ENCODE peak calls at places on chromosomes 5 and 9, in five cellular contexts. J is PC-3, U is substantia nigra, H is pancreas, B is ovary. R is an unnamed sample.

GRCh38 chr5:149215478-149216042 is 56.1 kb upstream of the AFAP1L1 start:
- DNase-seq in U (no peak), H (no peak), J (peak), B (no peak), R (no peak)

GRCh38 chr9:115913666-115914065 is 239.9 kb upstream of the PAPPA start:
- DNase-seq in H (no peak), U (no peak), J (no peak), B (no peak), R (no peak)

GRCh38 chr5:76473676-76474075 is 70.6 kb downstream of the IQGAP2 start:
- DNase-seq in J (no peak), B (no peak), U (no peak), H (no peak), R (no peak)

GRCh38 chr5:21802869-21803490 is 1050.2 kb downstream of the CDH12 start:
- DNase-seq in J (peak), H (no peak), B (no peak), U (no peak), R (no peak)

GRCh38 chr5:145510324-145510723 is 324.8 kb downstream of the PRELID2 start:
- DNase-seq in H (peak), J (no peak), B (peak), U (no peak), R (no peak)

GRCh38 chr5:105563842-105564241 is 2001.3 kb upstream of the NUDT12 start:
- DNase-seq in H (no peak), J (no peak), B (no peak), U (no peak), R (no peak)

GRCh38 chr9:112777914-112778313 is 27.4 kb downstream of the SNX30 start:
- DNase-seq in H (no peak), U (no peak), B (no peak), J (peak), R (no peak)

GRCh38 chr9:37503736-37504135 is 18.0 kb downstream of the POLR1E start:
- DNase-seq in H (no peak), J (peak), B (no peak), U (no peak), R (no peak)

GRCh38 chr9:38020251-38021076 is 48.6 kb downstream of the SHB start:
- DNase-seq in U (no peak), H (no peak), J (no peak), B (no peak), R (no peak)

GRCh38 chr5:139799359-139799758 is 3.8 kb downstream of the PSD2 start:
- DNase-seq in J (no peak), B (no peak), H (no peak), U (no peak), R (no peak)

GRCh38 chr5:148457183-148457620 is 73.4 kb downstream of the FBXO38 start:
- DNase-seq in U (no peak), J (peak), B (no peak), H (no peak), R (no peak)

GRCh38 chr9:92634712-92635605 is 35.0 kb downstream of the IPPK start:
- DNase-seq in H (peak), B (peak), J (peak), U (peak), R (no peak)
- H3K27ac ChIP-seq in H (no peak), B (peak), J (no peak), U (no peak), R (no peak)

DNA sequence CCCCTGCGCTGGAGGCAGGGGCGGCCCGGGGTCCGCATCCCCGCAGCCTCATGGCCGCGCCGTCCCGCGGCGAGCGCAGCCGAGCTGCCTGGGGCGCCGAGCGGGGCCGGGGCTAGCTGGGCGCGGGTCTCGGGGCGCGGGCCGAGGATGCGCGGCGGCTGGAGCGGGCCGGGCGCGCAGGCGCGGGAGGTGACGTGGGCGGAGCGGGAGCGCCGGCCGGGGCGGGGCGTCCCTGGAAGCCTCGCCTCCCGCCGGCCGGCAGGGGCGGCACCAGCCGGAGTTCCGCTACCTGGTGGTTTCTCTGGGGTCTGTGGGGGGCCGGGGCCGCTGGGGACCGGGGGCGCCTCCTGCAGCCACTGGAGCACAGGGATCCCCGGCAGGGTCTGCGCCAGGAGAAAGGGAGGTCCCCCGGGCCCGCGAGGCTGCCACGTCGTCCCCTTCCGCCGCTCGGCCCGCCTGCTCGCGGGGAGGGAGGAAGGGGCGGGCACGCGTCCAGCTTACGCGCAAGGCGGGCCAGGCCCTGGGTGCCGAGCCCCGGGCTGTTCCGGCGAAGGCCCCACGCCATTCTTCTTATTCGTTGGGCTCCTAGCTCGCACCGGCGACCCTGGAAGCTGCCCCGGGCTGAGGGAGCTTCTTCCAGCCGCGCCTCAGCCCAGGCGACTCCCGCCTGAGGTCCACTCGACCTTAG is at the start of gene LPCAT1:
- DNase-seq in U (peak), H (peak), B (peak), J (peak), R (peak)
- H3K27ac ChIP-seq in U (peak), H (peak), B (peak), J (peak), R (peak)

GRCh38 chr9:23747088-23747748 is 78.8 kb downstream of the ELAVL2 start:
- DNase-seq in J (peak), U (no peak), H (no peak), B (no peak), R (no peak)

GRCh38 chr9:23750808-23751207 is 75.2 kb downstream of the ELAVL2 start:
- DNase-seq in H (no peak), B (no peak), U (no peak), J (no peak), R (no peak)

GRCh38 chr9:23741304-23741800 is 84.7 kb downstream of the ELAVL2 start:
- DNase-seq in U (no peak), H (no peak), J (no peak), B (no peak), R (no peak)

GRCh38 chr9:23743041-23743440 is 83.0 kb downstream of the ELAVL2 start:
- DNase-seq in B (no peak), U (no peak), J (no peak), H (no peak), R (no peak)

GRCh38 chr9:23746317-23746716 is 79.7 kb downstream of the ELAVL2 start:
- DNase-seq in B (no peak), J (peak), U (no peak), H (no peak), R (no peak)
- H3K27ac ChIP-seq in B (no peak), J (peak), U (no peak), H (no peak), R (no peak)

DNA sequence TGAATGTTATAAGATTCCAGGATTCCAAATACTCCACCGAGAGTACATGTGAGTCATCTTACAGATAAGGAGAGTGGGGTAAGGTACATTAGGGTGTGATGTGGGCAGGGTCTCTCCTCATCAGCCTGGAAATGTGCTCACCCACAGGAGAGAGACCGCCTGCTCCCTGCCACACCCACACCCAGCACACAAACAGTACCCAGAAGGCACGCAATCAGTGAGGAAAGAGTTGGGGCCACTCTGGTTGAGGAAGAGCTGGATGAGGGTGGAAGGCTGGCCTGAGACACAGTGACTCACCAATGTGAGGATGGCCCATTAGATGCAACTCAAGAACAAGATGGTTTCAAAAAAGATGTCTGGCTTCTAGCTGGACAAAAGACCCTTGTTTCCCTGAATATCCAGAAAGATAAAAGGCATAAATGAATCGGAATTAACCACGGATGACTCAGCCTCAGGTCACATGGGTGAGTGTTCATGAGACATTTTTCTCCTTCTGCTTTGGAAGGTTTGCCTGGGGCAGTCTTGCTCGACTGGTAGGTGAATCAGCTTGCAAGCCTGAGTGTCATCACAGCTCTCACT is 51.1 kb upstream of the LHFPL2 start:
- DNase-seq in U (no peak), B (no peak), J (peak), H (no peak), R (peak)
- H3K27ac ChIP-seq in U (no peak), B (no peak), J (peak), H (no peak), R (peak)

DNA sequence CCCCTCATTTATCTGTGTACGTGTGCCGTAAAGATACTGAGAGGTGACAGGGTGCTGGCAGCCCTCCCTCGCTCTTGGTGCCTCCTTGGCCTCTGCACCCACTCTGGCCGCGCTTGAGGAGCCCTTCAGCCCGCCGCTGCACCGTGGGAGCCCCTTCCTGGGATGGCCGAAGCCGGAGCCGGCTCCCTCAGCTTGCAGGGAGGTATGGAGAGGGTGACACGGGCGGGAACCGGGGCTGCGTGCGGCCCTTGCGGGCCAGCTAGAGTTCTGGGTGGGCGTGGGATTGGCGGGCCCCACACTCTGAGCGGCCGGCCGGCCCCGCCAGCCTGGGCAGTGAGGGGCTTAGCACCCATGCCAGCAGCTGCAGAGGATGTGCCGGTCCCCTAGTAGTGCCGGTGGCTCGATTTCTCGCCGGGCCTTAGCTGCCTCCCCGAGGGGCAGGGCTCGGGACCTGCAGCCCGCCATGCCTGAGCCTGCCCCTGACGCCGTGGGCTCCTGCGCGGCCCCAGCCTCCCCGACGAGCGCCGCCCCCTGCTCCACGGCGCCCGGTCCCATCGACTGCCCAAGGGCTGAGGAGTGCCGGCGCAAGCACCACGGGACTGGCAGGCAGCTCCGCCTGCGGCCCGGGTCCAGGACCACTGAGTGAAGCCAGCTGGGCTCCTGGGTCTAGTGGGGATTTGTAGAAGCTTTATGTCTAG is 21.6 kb downstream of the NKX2-5 start:
- DNase-seq in H (no peak), U (no peak), B (no peak), J (no peak), R (no peak)
- H3K27ac ChIP-seq in H (no peak), U (no peak), B (no peak), J (no peak), R (no peak)

DNA sequence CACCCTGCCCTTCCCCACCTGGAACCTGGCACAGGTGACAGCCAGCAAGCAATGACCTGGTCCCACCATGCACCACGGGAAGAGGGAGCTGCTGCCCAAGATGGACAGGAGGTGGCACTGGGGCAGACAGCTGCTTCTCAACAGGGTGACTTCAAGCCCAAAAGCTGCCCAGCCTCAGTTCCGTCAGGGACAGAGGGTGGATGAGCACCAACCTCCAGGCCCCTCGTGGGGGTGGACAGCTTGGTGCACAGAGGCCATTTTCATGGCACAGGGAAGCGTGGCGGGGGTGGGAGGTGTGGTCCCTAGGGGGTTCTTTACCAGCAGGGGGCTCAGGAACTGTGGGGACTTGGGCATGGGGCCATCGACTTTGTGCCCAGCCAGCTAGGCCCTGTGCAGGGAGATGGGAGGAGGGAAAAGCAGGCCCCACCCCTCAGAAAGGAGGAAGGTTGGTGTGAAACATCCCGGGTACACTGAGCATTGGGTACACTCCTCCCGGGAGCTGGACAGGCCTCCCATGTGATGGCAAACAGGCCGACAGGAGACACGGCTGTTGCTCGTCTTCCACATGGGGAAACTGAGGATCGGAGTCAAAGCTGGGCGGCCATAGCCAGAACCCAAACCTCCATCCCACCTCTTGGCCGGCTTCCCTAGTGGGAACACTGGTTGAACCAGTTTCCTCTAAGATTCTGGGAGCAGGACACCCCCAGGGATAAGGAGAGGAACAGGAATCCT is 1.9 kb downstream of the CEL start:
- DNase-seq in H (peak), B (no peak), J (no peak), U (no peak), R (no peak)
- H3K27ac ChIP-seq in H (peak), B (no peak), J (no peak), U (no peak), R (no peak)

GRCh38 chr5:131277415-131277814 is 13.6 kb downstream of the CDC42SE2 start:
- DNase-seq in U (no peak), H (no peak), J (no peak), B (no peak), R (no peak)
- H3K27ac ChIP-seq in U (no peak), H (no peak), J (no peak), B (no peak), R (no peak)

R was measured in caudate nucleus.